ENCODE peak calls at places on chromosomes 7 and 10, in nine cellular contexts. P is stomach; A is spleen; Z is lung; L is ovary; M is CD4-positive, CD25-positive, alpha-beta regulatory T cell; H is upper lobe of right lung; N is adrenal gland; K is CD8-positive, alpha-beta memory T cell. Q is an unnamed sample.

GRCh38 chr10:113433711-113434110 is 119.1 kb upstream of the HABP2 start:
- DNase-seq in N (no peak), H (no peak), A (no peak), P (no peak), K (no peak), Z (no peak), L (no peak), M (no peak), Q (no peak)

GRCh38 chr10:60205741-60206140 is 183.9 kb downstream of the ANK3 start:
- DNase-seq in K (no peak), Z (no peak), H (no peak), N (no peak), A (no peak), P (no peak), M (no peak), L (no peak), Q (no peak)

GRCh38 chr7:123635551-123636359 is 19.9 kb upstream of the LMOD2 start:
- DNase-seq in L (no peak), K (no peak), M (no peak), P (no peak), H (no peak), N (no peak), Z (no peak), A (no peak), Q (no peak)

GRCh38 chr7:153090757-153091156 is 331.2 kb downstream of the ACTR3B start:
- DNase-seq in A (no peak), H (no peak), N (no peak), K (no peak), M (no peak), Z (no peak), L (no peak), P (no peak), Q (no peak)

GRCh38 chr10:95445837-95446347 is 115.3 kb downstream of the SORBS1 start:
- DNase-seq in H (no peak), Z (peak; percentile 78), N (peak; percentile 68), P (peak; percentile 49), K (no peak), A (no peak), L (no peak), M (peak; percentile 11), Q (no peak)

GRCh38 chr7:123647106-123647730 is 8.4 kb upstream of the LMOD2 start:
- DNase-seq in P (no peak), H (no peak), K (no peak), A (no peak), N (no peak), Z (no peak), M (no peak), L (no peak), Q (no peak)

GRCh38 chr10:32298066-32298812 is 48.7 kb downstream of the EPC1 start:
- DNase-seq in P (no peak), Z (no peak), K (no peak), A (no peak), M (no peak), L (no peak), H (no peak), N (no peak), Q (no peak)

GRCh38 chr7:108623220-108623619 is 53.5 kb downstream of the DNAJB9 start:
- DNase-seq in Z (no peak), L (no peak), K (no peak), M (no peak), H (no peak), N (no peak), A (no peak), P (no peak), Q (no peak)

GRCh38 chr7:100443096-100443840 is 7.0 kb upstream of the PPP1R35 start:
- DNase-seq in K (no peak), H (peak; percentile 25), N (no peak), P (no peak), M (no peak), A (peak; percentile 67), L (no peak), Z (no peak), Q (no peak)

GRCh38 chr7:129769866-129770808 is 158.6 kb downstream of the NRF1 start:
- DNase-seq in A (peak; percentile 51), K (no peak), H (no peak), Z (no peak), L (no peak), N (no peak), M (no peak), P (no peak), Q (no peak)

GRCh38 chr10:33735463-33735862 is 401.0 kb upstream of the NRP1 start:
- DNase-seq in H (no peak), P (no peak), L (no peak), M (no peak), Z (no peak), K (no peak), N (no peak), A (no peak), Q (no peak)

GRCh38 chr10:93357680-93358079 is 124.5 kb downstream of the MYOF start:
- DNase-seq in K (no peak), A (no peak), Z (no peak), P (no peak), L (no peak), M (peak; percentile 18), H (no peak), N (no peak), Q (no peak)

GRCh38 chr7:3917466-3917865 is 616.4 kb downstream of the SDK1 start:
- DNase-seq in P (no peak), L (no peak), N (no peak), H (no peak), K (no peak), M (no peak), Z (no peak), A (no peak), Q (no peak)

GRCh38 chr7:132343196-132343595 is 233.1 kb downstream of the PLXNA4 start:
- DNase-seq in P (no peak), N (no peak), Z (no peak), K (no peak), L (no peak), H (no peak), M (no peak), A (no peak), Q (no peak)

GRCh38 chr7:68865351-68865885 is 732.9 kb upstream of the AUTS2 start:
- DNase-seq in K (no peak), M (no peak), H (no peak), A (no peak), P (no peak), L (no peak), Z (no peak), N (peak; percentile 16), Q (no peak)

GRCh38 chr7:156497776-156498509 is 142.6 kb upstream of the RNF32 start:
- DNase-seq in N (no peak), A (no peak), K (no peak), Z (peak; percentile 18), M (no peak), P (no peak), L (no peak), H (no peak), Q (no peak)

GRCh38 chr10:48602401-48603135 is 2.3 kb downstream of the ARHGAP22 start:
- DNase-seq in K (no peak), Z (no peak), L (no peak), P (no peak), A (no peak), N (no peak), H (no peak), M (no peak), Q (no peak)
- H3K27ac ChIP-seq in K (no peak overlapping the region), Z (no peak overlapping the region), L (no peak overlapping the region), P (no peak overlapping the region), A (no peak overlapping the region), N (no peak overlapping the region), H (no peak overlapping the region), M (no peak overlapping the region), Q (no peak overlapping the region)

GRCh38 chr10:79188154-79188763 is 119.5 kb downstream of the ZMIZ1 start:
- DNase-seq in A (peak; percentile 76), H (peak; percentile 81), L (no peak), K (no peak), M (no peak), N (no peak), P (no peak), Z (no peak), Q (no peak)
- H3K27ac ChIP-seq in A (peak overlapping the region; percentile 46), H (peak overlapping the region; percentile 48), L (no peak overlapping the region), K (no peak overlapping the region), M (no peak overlapping the region), N (no peak overlapping the region), P (peak overlapping the region; percentile 52), Z (no peak overlapping the region), Q (no peak overlapping the region)

DNA sequence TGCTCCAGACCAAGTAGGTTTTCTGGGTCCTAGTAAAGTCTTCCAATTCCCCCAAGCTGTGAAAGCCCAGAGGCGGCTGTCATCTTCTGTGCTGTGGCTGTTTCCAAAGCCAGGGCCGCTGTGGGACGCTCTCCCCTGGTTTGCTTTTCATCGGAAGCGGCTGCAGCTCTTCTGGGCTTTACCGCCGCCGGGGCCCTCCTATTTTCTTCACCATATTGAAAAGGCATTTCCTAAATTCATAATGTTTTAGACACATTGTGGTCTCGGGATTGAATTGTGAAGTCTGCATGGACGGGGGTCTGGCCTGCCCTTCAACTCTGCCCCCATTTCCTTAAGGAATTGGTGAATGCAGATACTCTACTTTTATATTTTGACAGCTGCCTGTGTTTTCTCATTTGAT is 551.4 kb upstream of the MGMT start:
- DNase-seq in A (no peak), H (no peak), L (no peak), Z (no peak), K (no peak), N (no peak), P (no peak), M (no peak), Q (no peak)
- H3K27ac ChIP-seq in A (no peak overlapping the region), H (no peak overlapping the region), L (no peak overlapping the region), Z (no peak overlapping the region), K (no peak overlapping the region), N (no peak overlapping the region), P (no peak overlapping the region), M (no peak overlapping the region), Q (no peak overlapping the region)

GRCh38 chr10:44822993-44823392 is 88.1 kb upstream of the TMEM72 start:
- DNase-seq in H (no peak), M (no peak), K (no peak), N (no peak), P (no peak), A (no peak), L (no peak), Z (no peak), Q (no peak)

GRCh38 chr10:44818721-44819127 is 92.4 kb upstream of the TMEM72 start:
- DNase-seq in N (no peak), A (no peak), M (no peak), H (no peak), P (no peak), Z (no peak), K (no peak), L (no peak), Q (no peak)

GRCh38 chr10:44822349-44822748 is 88.8 kb upstream of the TMEM72 start:
- DNase-seq in M (no peak), H (no peak), K (no peak), Z (no peak), N (no peak), A (no peak), L (no peak), P (no peak), Q (no peak)

GRCh38 chr10:44820094-44820493 is 91.0 kb upstream of the TMEM72 start:
- DNase-seq in H (no peak), A (no peak), L (no peak), M (no peak), N (no peak), K (no peak), P (no peak), Z (no peak), Q (no peak)

DNA sequence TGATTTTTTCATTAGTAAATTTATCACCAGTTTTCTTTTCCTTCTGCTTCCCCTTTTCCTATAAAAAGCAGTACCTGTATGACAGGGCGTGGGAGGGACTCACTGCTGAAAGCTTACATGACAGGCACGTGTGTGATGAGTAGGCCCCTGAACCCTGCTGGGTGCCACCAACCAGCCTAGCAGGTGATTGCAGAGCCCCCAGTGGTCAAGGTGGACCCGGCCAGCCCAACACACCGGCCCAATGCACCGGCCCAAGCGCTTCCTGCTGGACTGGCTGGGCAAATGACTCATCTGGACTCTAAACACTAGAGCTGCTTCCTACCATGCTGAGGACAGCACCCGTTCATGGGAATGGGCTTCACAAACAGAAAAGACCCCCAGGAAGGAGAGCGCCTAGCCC is 89.8 kb upstream of the TMEM72 start:
- DNase-seq in P (no peak), M (no peak), N (no peak), A (no peak), K (no peak), Z (no peak), H (no peak), L (no peak), Q (no peak)
- H3K27ac ChIP-seq in P (no peak overlapping the region), M (no peak overlapping the region), N (no peak overlapping the region), A (no peak overlapping the region), K (no peak overlapping the region), Z (no peak overlapping the region), H (no peak overlapping the region), L (no peak overlapping the region), Q (no peak overlapping the region)